ENCODE peak calls at places on chromosomes 3 and 15, in ten cellular contexts. O is HepG2; T is mesendoderm; G is HS-5; R is fibroblast of the conjunctiva; N is activated naive CD8-positive, alpha-beta T cell treated with anti-CD3 and anti-CD28 coated beads, Interleukin-2, amount 50 U/mL, for 24 hours; I is Caki2; S is neuronal stem cell; X is left cardiac atrium; L is HL-60. Q is an unnamed sample.

GRCh38 chr3:188944108-188944507 is 227.7 kb upstream of the TPRG1 start:
- DNase-seq in O (no peak), R (no peak), L (no peak), I (no peak), T (no peak), S (no peak), N (no peak), X (no peak), G (no peak), Q (no peak)

GRCh38 chr3:101814835-101815234 is 34.5 kb upstream of the NFKBIZ start:
- DNase-seq in R (no peak), L (no peak), I (no peak), X (no peak), T (no peak), G (no peak), N (no peak), O (peak), S (no peak), Q (peak)

GRCh38 chr3:22939349-22939748 is 263.8 kb upstream of the UBE2E2 start:
- DNase-seq in S (no peak), X (no peak), O (no peak), N (no peak), I (no peak), T (no peak), L (no peak), R (peak), G (no peak), Q (no peak)

GRCh38 chr3:174068035-174068434 is 670.5 kb downstream of the NLGN1 start:
- DNase-seq in R (no peak), L (no peak), N (no peak), X (no peak), I (no peak), G (no peak), O (no peak), S (no peak), T (peak), Q (no peak)

GRCh38 chr3:43448098-43448497 is 161.8 kb downstream of the SNRK start:
- DNase-seq in O (no peak), G (no peak), N (no peak), I (no peak), L (no peak), X (no peak), T (no peak), R (no peak), S (no peak), Q (no peak)

GRCh38 chr15:78351539-78351938 is 11.4 kb downstream of the CRABP1 start:
- DNase-seq in S (no peak), R (no peak), O (no peak), N (no peak), T (no peak), I (no peak), X (no peak), G (no peak), L (no peak), Q (no peak)

GRCh38 chr15:84669726-84670125 is 11.7 kb upstream of the NMB start:
- DNase-seq in R (peak), G (no peak), T (no peak), O (no peak), X (no peak), S (no peak), N (peak), L (no peak), I (no peak), Q (no peak)

GRCh38 chr3:192819001-192819569 is 91.7 kb upstream of the FGF12 start:
- DNase-seq in L (no peak), X (peak), T (peak), G (no peak), S (no peak), O (no peak), N (peak), I (peak), R (peak), Q (peak)

GRCh38 chr3:16897254-16897926 is 12.6 kb downstream of the PLCL2 start:
- DNase-seq in G (no peak), O (no peak), S (no peak), N (peak), T (no peak), R (no peak), X (no peak), I (no peak), L (no peak), Q (peak)

GRCh38 chr3:128787256-128788253 is 61.6 kb downstream of the RAB7A start:
- DNase-seq in G (peak), I (peak), L (peak), N (peak), X (no peak), R (no peak), T (peak), S (no peak), O (peak), Q (peak)

GRCh38 chr15:49901867-49902775 is 216.9 kb downstream of the ATP8B4 start:
- DNase-seq in G (peak), S (no peak), X (no peak), L (no peak), I (no peak), T (no peak), R (peak), N (no peak), O (no peak), Q (peak)

GRCh38 chr3:9955611-9956352 is 3.6 kb upstream of the PRRT3 start:
- DNase-seq in G (no peak), T (no peak), R (no peak), S (no peak), X (no peak), I (peak), N (no peak), O (no peak), L (no peak), Q (no peak)

GRCh38 chr15:58378241-58379085 is 53.3 kb upstream of the LIPC start:
- DNase-seq in X (no peak), N (no peak), O (no peak), R (no peak), I (peak), L (no peak), T (no peak), S (no peak), G (no peak), Q (no peak)

GRCh38 chr15:68114356-68114755 is 60.2 kb downstream of the PIAS1 start:
- DNase-seq in S (no peak), N (no peak), G (no peak), L (no peak), R (no peak), X (no peak), T (no peak), O (no peak), I (no peak), Q (no peak)

GRCh38 chr15:31442203-31443090 is 115.8 kb downstream of the KLF13 start:
- DNase-seq in S (no peak), R (peak), T (peak), G (peak), I (peak), L (no peak), N (no peak), O (no peak), X (no peak), Q (peak)

GRCh38 chr3:4736284-4736861 is 242.9 kb upstream of the BHLHE40 start:
- DNase-seq in I (no peak), O (no peak), S (no peak), N (no peak), G (no peak), L (no peak), R (no peak), T (no peak), X (peak), Q (peak)

GRCh38 chr3:43477600-43477999 is 144.2 kb downstream of the ANO10 start:
- DNase-seq in S (no peak), R (no peak), L (no peak), T (no peak), I (no peak), N (peak), O (no peak), X (peak), G (no peak), Q (no peak)

GRCh38 chr3:39148116-39149058 is 5.0 kb downstream of the CSRNP1 start:
- DNase-seq in X (peak), R (no peak), G (no peak), L (peak), T (peak), O (no peak), I (no peak), N (no peak), S (no peak), Q (no peak)

GRCh38 chr15:40388941-40389823 is 6.7 kb downstream of the KNSTRN start:
- DNase-seq in S (no peak), T (no peak), R (peak), I (no peak), O (peak), N (no peak), L (peak), X (no peak), G (no peak), Q (no peak)

GRCh38 chr3:98982336-98982735 is 80.8 kb upstream of the DCBLD2 start:
- DNase-seq in G (no peak), S (no peak), N (no peak), T (no peak), O (no peak), X (no peak), I (no peak), L (no peak), R (no peak), Q (peak)

Q was measured in HT-29.